ENCODE peak calls at places on chromosomes 12 and 14, in six cellular contexts. One of them, this sample, is unnamed.

GRCh38 chr14:68084256-68084655 is 264.7 kb downstream of the RAD51B start:
- DNase-seq in ascending aorta: no peak
- DNase-seq in upper lobe of right lung: no peak
- DNase-seq in SK-N-SH: no peak
- DNase-seq in CD8-positive, alpha-beta T cell: no peak
- DNase-seq in PC-9: no peak
- DNase-seq in this sample: no peak

GRCh38 chr14:101134851-101135486 is 231.4 kb upstream of the RTL1 start:
- DNase-seq in ascending aorta: no peak
- DNase-seq in upper lobe of right lung: no peak
- DNase-seq in CD8-positive, alpha-beta T cell: no peak
- DNase-seq in PC-9: no peak
- DNase-seq in SK-N-SH: no peak
- DNase-seq in this sample: no peak

GRCh38 chr12:123149088-123149827 is 1.6 kb downstream of the PITPNM2 start:
- DNase-seq in CD8-positive, alpha-beta T cell: no peak
- DNase-seq in PC-9: no peak
- DNase-seq in ascending aorta: no peak
- DNase-seq in upper lobe of right lung: no peak
- DNase-seq in SK-N-SH: peak
- DNase-seq in this sample: no peak

GRCh38 chr14:76084374-76084773 is 67.3 kb upstream of the GPATCH2L start:
- DNase-seq in CD8-positive, alpha-beta T cell: no peak
- DNase-seq in ascending aorta: no peak
- DNase-seq in upper lobe of right lung: no peak
- DNase-seq in PC-9: no peak
- DNase-seq in SK-N-SH: no peak
- DNase-seq in this sample: no peak

GRCh38 chr12:53696655-53697321 is 20.9 kb upstream of the ATP5MC2 start:
- DNase-seq in ascending aorta: no peak
- DNase-seq in upper lobe of right lung: no peak
- DNase-seq in SK-N-SH: no peak
- DNase-seq in PC-9: no peak
- DNase-seq in CD8-positive, alpha-beta T cell: no peak
- DNase-seq in this sample: peak

GRCh38 chr14:35369701-35370191 is 34.8 kb downstream of the NFKBIA start:
- DNase-seq in SK-N-SH: no peak
- DNase-seq in PC-9: peak
- DNase-seq in upper lobe of right lung: no peak
- DNase-seq in CD8-positive, alpha-beta T cell: no peak
- DNase-seq in ascending aorta: no peak
- DNase-seq in this sample: peak

GRCh38 chr12:89477633-89478279 is 46.8 kb downstream of the GALNT4 start:
- DNase-seq in SK-N-SH: no peak
- DNase-seq in upper lobe of right lung: no peak
- DNase-seq in ascending aorta: no peak
- DNase-seq in PC-9: no peak
- DNase-seq in CD8-positive, alpha-beta T cell: no peak
- DNase-seq in this sample: no peak

GRCh38 chr14:105411985-105412767 is 7.5 kb upstream of the MTA1 start:
- DNase-seq in SK-N-SH: peak
- DNase-seq in CD8-positive, alpha-beta T cell: no peak
- DNase-seq in ascending aorta: no peak
- DNase-seq in upper lobe of right lung: no peak
- DNase-seq in PC-9: no peak
- DNase-seq in this sample: no peak

GRCh38 chr12:131025939-131026702 is 72.4 kb downstream of the ADGRD1 start:
- DNase-seq in SK-N-SH: no peak
- DNase-seq in CD8-positive, alpha-beta T cell: no peak
- DNase-seq in upper lobe of right lung: no peak
- DNase-seq in ascending aorta: no peak
- DNase-seq in PC-9: no peak
- DNase-seq in this sample: no peak

GRCh38 chr14:58106446-58106845 is 45.6 kb downstream of the ARMH4 start:
- DNase-seq in PC-9: no peak
- DNase-seq in ascending aorta: no peak
- DNase-seq in SK-N-SH: no peak
- DNase-seq in upper lobe of right lung: no peak
- DNase-seq in CD8-positive, alpha-beta T cell: no peak
- DNase-seq in this sample: no peak

GRCh38 chr12:64781374-64782029 is 22.3 kb upstream of the GNS start:
- DNase-seq in PC-9: peak
- DNase-seq in SK-N-SH: peak
- DNase-seq in upper lobe of right lung: peak
- DNase-seq in ascending aorta: no peak
- DNase-seq in CD8-positive, alpha-beta T cell: no peak
- DNase-seq in this sample: peak

GRCh38 chr14:66069830-66070541 is 416.2 kb upstream of the CCDC196 start:
- DNase-seq in SK-N-SH: no peak
- DNase-seq in PC-9: peak
- DNase-seq in upper lobe of right lung: no peak
- DNase-seq in ascending aorta: no peak
- DNase-seq in CD8-positive, alpha-beta T cell: no peak
- DNase-seq in this sample: peak

GRCh38 chr12:113899042-113899843 is 66.9 kb downstream of the RBM19 start:
- DNase-seq in upper lobe of right lung: no peak
- DNase-seq in ascending aorta: no peak
- DNase-seq in PC-9: no peak
- DNase-seq in CD8-positive, alpha-beta T cell: no peak
- DNase-seq in SK-N-SH: no peak
- DNase-seq in this sample: no peak

GRCh38 chr12:122086641-122087285 is 8.2 kb downstream of the MLXIP start:
- DNase-seq in ascending aorta: no peak
- DNase-seq in upper lobe of right lung: peak
- DNase-seq in SK-N-SH: no peak
- DNase-seq in PC-9: no peak
- DNase-seq in CD8-positive, alpha-beta T cell: no peak
- DNase-seq in this sample: no peak

GRCh38 chr14:103550451-103551337 is 11.8 kb downstream of the BAG5 start:
- DNase-seq in CD8-positive, alpha-beta T cell: no peak
- DNase-seq in ascending aorta: no peak
- DNase-seq in PC-9: no peak
- DNase-seq in SK-N-SH: peak
- DNase-seq in upper lobe of right lung: peak
- DNase-seq in this sample: no peak

GRCh38 chr14:88554458-88555286 is at the start of gene PTPN21:
- DNase-seq in upper lobe of right lung: peak
- DNase-seq in SK-N-SH: peak
- DNase-seq in PC-9: peak
- DNase-seq in ascending aorta: no peak
- DNase-seq in CD8-positive, alpha-beta T cell: no peak
- DNase-seq in this sample: peak

GRCh38 chr12:101698782-101699347 is 1.4 kb downstream of the CHPT1 start:
- DNase-seq in ascending aorta: no peak
- DNase-seq in SK-N-SH: peak
- DNase-seq in CD8-positive, alpha-beta T cell: no peak
- DNase-seq in PC-9: no peak
- DNase-seq in upper lobe of right lung: no peak
- DNase-seq in this sample: peak

GRCh38 chr14:90409209-90409730 is 12.4 kb downstream of the CALM1 start:
- DNase-seq in CD8-positive, alpha-beta T cell: no peak
- DNase-seq in PC-9: peak
- DNase-seq in upper lobe of right lung: no peak
- DNase-seq in ascending aorta: peak
- DNase-seq in SK-N-SH: no peak
- DNase-seq in this sample: peak

GRCh38 chr12:91139981-91140659 is 28.8 kb upstream of the LUM start:
- DNase-seq in SK-N-SH: no peak
- DNase-seq in ascending aorta: no peak
- DNase-seq in PC-9: no peak
- DNase-seq in CD8-positive, alpha-beta T cell: no peak
- DNase-seq in upper lobe of right lung: no peak
- DNase-seq in this sample: no peak

GRCh38 chr14:99627510-99628381 is 17.2 kb upstream of the HHIPL1 start:
- DNase-seq in ascending aorta: no peak
- DNase-seq in SK-N-SH: no peak
- DNase-seq in PC-9: no peak
- DNase-seq in CD8-positive, alpha-beta T cell: no peak
- DNase-seq in upper lobe of right lung: no peak
- DNase-seq in this sample: no peak

GRCh38 chr14:99630202-99630601 is 14.7 kb upstream of the HHIPL1 start:
- DNase-seq in upper lobe of right lung: no peak
- DNase-seq in PC-9: no peak
- DNase-seq in SK-N-SH: no peak
- DNase-seq in ascending aorta: no peak
- DNase-seq in CD8-positive, alpha-beta T cell: no peak
- DNase-seq in this sample: no peak

GRCh38 chr14:99627100-99627499 is 17.8 kb upstream of the HHIPL1 start:
- DNase-seq in CD8-positive, alpha-beta T cell: no peak
- DNase-seq in SK-N-SH: no peak
- DNase-seq in ascending aorta: no peak
- DNase-seq in upper lobe of right lung: no peak
- DNase-seq in PC-9: no peak
- DNase-seq in this sample: no peak

GRCh38 chr14:99626041-99626648 is 18.8 kb upstream of the HHIPL1 start:
- DNase-seq in ascending aorta: no peak
- DNase-seq in upper lobe of right lung: no peak
- DNase-seq in SK-N-SH: no peak
- DNase-seq in PC-9: no peak
- DNase-seq in CD8-positive, alpha-beta T cell: no peak
- DNase-seq in this sample: no peak

DNA sequence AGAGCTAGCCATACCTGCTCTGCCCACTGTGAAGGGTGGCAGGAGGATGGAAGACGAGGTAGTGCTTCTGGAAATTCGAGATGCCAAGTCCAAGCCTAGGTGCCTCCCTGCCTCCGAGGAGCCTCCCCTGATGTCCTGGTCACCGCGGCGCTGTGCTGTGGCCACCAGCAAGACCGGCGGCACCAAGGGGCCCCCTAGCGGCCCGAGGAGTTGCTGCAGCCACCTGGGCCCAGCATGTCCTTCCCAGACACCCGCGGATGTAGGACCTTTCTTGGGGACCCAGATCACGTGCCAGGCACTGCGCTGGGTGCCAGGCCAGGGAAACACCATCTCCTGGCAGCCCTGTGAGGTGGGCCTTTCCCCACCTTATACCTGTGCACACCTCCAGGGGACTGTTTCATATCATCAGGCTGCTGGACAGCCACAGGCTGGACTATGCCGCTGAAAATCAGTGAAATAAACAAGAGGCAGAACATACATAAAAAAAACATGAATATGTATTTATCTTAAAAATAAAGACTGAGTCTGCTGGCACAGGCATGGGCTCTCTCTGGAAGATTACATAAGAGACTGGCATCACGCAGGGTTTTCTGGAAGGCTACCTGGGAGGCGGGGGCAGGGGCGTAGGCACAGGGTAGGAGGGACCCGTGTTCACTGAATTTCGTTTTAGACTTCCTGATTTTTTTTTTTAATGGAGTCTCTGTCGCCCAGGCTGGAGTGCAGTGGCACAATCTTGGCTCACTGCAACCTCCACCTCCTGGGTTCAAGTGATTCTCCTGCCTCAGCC is 15.9 kb upstream of the HHIPL1 start:
- DNase-seq in SK-N-SH: peak
- DNase-seq in CD8-positive, alpha-beta T cell: peak
- DNase-seq in upper lobe of right lung: peak
- DNase-seq in ascending aorta: no peak
- DNase-seq in PC-9: peak
- DNase-seq in this sample: peak
- TF ChIP-seq CTCF in SK-N-SH: peak
- TF ChIP-seq CTCF in CD8-positive, alpha-beta T cell: peak
- TF ChIP-seq CTCF in upper lobe of right lung: peak
- TF ChIP-seq CTCF in ascending aorta: peak
- TF ChIP-seq CTCF in PC-9: peak
- TF ChIP-seq CTCF in this sample: peak

DNA sequence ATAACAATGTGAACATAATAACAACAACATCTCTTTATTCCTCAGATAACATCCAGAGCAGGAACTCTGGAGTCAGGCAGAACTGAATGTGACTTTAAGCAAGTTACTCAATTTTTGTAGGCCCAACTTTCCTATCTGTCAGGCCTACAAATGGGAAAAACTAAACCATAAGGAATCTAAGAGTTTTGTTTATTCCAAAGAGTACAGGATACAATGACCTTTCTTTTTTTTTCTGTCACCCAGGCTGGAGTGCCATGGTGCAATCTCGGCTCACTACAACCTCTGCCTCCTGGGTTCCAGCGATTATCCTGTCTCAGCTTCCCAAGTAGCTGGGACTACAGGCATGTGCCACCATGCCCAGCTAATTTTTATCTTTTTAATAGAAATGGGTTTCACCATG is 9.4 kb downstream of the LPCAT3 start:
- DNase-seq in upper lobe of right lung: no peak
- DNase-seq in SK-N-SH: no peak
- DNase-seq in PC-9: no peak
- DNase-seq in CD8-positive, alpha-beta T cell: no peak
- DNase-seq in ascending aorta: no peak
- DNase-seq in this sample: no peak
- H3K27ac ChIP-seq in upper lobe of right lung: peak
- H3K27ac ChIP-seq in SK-N-SH: no peak
- H3K27ac ChIP-seq in PC-9: no peak
- H3K27ac ChIP-seq in CD8-positive, alpha-beta T cell: no peak
- H3K27ac ChIP-seq in ascending aorta: no peak
- H3K27ac ChIP-seq in this sample: no peak

GRCh38 chr12:27524839-27525238 is 833 bp downstream of the PPFIBP1 start:
- DNase-seq in CD8-positive, alpha-beta T cell: no peak
- DNase-seq in SK-N-SH: no peak
- DNase-seq in upper lobe of right lung: no peak
- DNase-seq in PC-9: peak
- DNase-seq in ascending aorta: no peak
- DNase-seq in this sample: peak

GRCh38 chr12:27523305-27523641 is 733 bp upstream of the PPFIBP1 start:
- DNase-seq in CD8-positive, alpha-beta T cell: no peak
- DNase-seq in SK-N-SH: peak
- DNase-seq in upper lobe of right lung: no peak
- DNase-seq in PC-9: no peak
- DNase-seq in ascending aorta: no peak
- DNase-seq in this sample: no peak

GRCh38 chr12:27524489-27524835 is 456 bp downstream of the PPFIBP1 start:
- DNase-seq in PC-9: no peak
- DNase-seq in CD8-positive, alpha-beta T cell: no peak
- DNase-seq in upper lobe of right lung: no peak
- DNase-seq in SK-N-SH: no peak
- DNase-seq in ascending aorta: no peak
- DNase-seq in this sample: no peak

GRCh38 chr12:27525373-27525772 is 1.4 kb downstream of the PPFIBP1 start:
- DNase-seq in CD8-positive, alpha-beta T cell: no peak
- DNase-seq in PC-9: peak
- DNase-seq in upper lobe of right lung: no peak
- DNase-seq in SK-N-SH: no peak
- DNase-seq in ascending aorta: no peak
- DNase-seq in this sample: peak

GRCh38 chr12:27523642-27524488 is at the start of gene PPFIBP1:
- DNase-seq in ascending aorta: peak
- DNase-seq in CD8-positive, alpha-beta T cell: peak
- DNase-seq in SK-N-SH: peak
- DNase-seq in PC-9: peak
- DNase-seq in upper lobe of right lung: peak
- DNase-seq in this sample: peak
- TF ChIP-seq CTCF in ascending aorta: peak
- TF ChIP-seq CTCF in CD8-positive, alpha-beta T cell: no peak
- TF ChIP-seq CTCF in SK-N-SH: peak
- TF ChIP-seq CTCF in PC-9: no peak
- TF ChIP-seq CTCF in upper lobe of right lung: peak
- TF ChIP-seq CTCF in this sample: no peak

GRCh38 chr12:50660425-50660822 is 103.5 kb upstream of the ATF1 start:
- DNase-seq in upper lobe of right lung: no peak
- DNase-seq in ascending aorta: no peak
- DNase-seq in SK-N-SH: no peak
- DNase-seq in CD8-positive, alpha-beta T cell: no peak
- DNase-seq in PC-9: no peak
- DNase-seq in this sample: no peak
- H3K27ac ChIP-seq in upper lobe of right lung: no peak
- H3K27ac ChIP-seq in ascending aorta: no peak
- H3K27ac ChIP-seq in SK-N-SH: no peak
- H3K27ac ChIP-seq in CD8-positive, alpha-beta T cell: no peak
- H3K27ac ChIP-seq in PC-9: no peak
- H3K27ac ChIP-seq in this sample: no peak